ENCODE peak calls at places on chromosomes 12 and 14, in seven cellular contexts. R is HepG2, N is endothelial cell of umbilical vein, Q is GM12878, W is HCT116, V is H1, O is K562. G is an unnamed sample.

GRCh38 chr14:104462651-104463630 is 116.6 kb upstream of the C14orf180 start:
- DNase-seq in R (no peak), N (no peak), Q (no peak), W (no peak), V (peak), O (no peak), G (no peak)

GRCh38 chr12:105915997-105916697 is 222.6 kb downstream of the NUAK1 start:
- DNase-seq in R (no peak), N (no peak), Q (no peak), W (no peak), V (no peak), O (no peak), G (no peak)

GRCh38 chr12:116138380-116138779 is 139.1 kb downstream of the MED13L start:
- DNase-seq in R (no peak), N (no peak), Q (no peak), W (no peak), V (no peak), O (no peak), G (no peak)

GRCh38 chr14:44112774-44113460 is 394.2 kb downstream of the FSCB start:
- DNase-seq in R (no peak), N (no peak), Q (no peak), W (no peak), V (no peak), O (no peak), G (no peak)

GRCh38 chr12:121628037-121628436 is 1.7 kb downstream of the ORAI1 start:
- DNase-seq in R (no peak), N (no peak), Q (no peak), W (no peak), V (no peak), O (peak), G (no peak)

GRCh38 chr12:123571343-123571813 is 13.0 kb upstream of the TMED2 start:
- DNase-seq in R (peak), N (no peak), Q (no peak), W (peak), V (peak), O (peak), G (peak)

GRCh38 chr12:132132609-132133430 is 11.3 kb downstream of the DDX51 start:
- DNase-seq in R (no peak), N (no peak), Q (no peak), W (no peak), V (no peak), O (no peak), G (no peak)

GRCh38 chr12:98465950-98466349 is 49.4 kb upstream of the TMPO start:
- DNase-seq in R (no peak), N (no peak), Q (no peak), W (no peak), V (no peak), O (no peak), G (no peak)

GRCh38 chr14:103334644-103335603 is 887 bp downstream of the EIF5 start:
- DNase-seq in R (peak), N (peak), Q (no peak), W (no peak), V (no peak), O (peak), G (no peak)

GRCh38 chr12:569803-570236 is 93.4 kb downstream of the NINJ2 start:
- DNase-seq in R (peak), N (peak), Q (no peak), W (peak), V (peak), O (peak), G (no peak)

GRCh38 chr12:26429070-26429691 is 233.8 kb downstream of the SSPN start:
- DNase-seq in R (peak), N (no peak), Q (no peak), W (no peak), V (no peak), O (no peak), G (no peak)

GRCh38 chr14:49240383-49240782 is 345.8 kb downstream of the RPS29 start:
- DNase-seq in R (no peak), N (no peak), Q (no peak), W (no peak), V (no peak), O (no peak), G (no peak)

GRCh38 chr14:42277840-42278239 is 671.2 kb downstream of the LRFN5 start:
- DNase-seq in R (no peak), N (no peak), Q (no peak), W (no peak), V (no peak), O (no peak), G (no peak)

GRCh38 chr14:103384450-103385152 is 614 bp upstream of the MARK3 start:
- DNase-seq in R (no peak), N (no peak), Q (no peak), W (no peak), V (no peak), O (no peak), G (no peak)

GRCh38 chr12:88300931-88301330 is 158.8 kb downstream of the TMTC3 start:
- DNase-seq in R (peak), N (no peak), Q (no peak), W (no peak), V (no peak), O (no peak), G (no peak)

GRCh38 chr14:99137913-99138571 is 134.0 kb downstream of the BCL11B start:
- DNase-seq in R (no peak), N (no peak), Q (no peak), W (peak), V (peak), O (peak), G (no peak)

GRCh38 chr14:70186826-70187483 is 1.8 kb downstream of the SLC8A3 start:
- DNase-seq in R (no peak), N (peak), Q (no peak), W (no peak), V (peak), O (no peak), G (no peak)

DNA sequence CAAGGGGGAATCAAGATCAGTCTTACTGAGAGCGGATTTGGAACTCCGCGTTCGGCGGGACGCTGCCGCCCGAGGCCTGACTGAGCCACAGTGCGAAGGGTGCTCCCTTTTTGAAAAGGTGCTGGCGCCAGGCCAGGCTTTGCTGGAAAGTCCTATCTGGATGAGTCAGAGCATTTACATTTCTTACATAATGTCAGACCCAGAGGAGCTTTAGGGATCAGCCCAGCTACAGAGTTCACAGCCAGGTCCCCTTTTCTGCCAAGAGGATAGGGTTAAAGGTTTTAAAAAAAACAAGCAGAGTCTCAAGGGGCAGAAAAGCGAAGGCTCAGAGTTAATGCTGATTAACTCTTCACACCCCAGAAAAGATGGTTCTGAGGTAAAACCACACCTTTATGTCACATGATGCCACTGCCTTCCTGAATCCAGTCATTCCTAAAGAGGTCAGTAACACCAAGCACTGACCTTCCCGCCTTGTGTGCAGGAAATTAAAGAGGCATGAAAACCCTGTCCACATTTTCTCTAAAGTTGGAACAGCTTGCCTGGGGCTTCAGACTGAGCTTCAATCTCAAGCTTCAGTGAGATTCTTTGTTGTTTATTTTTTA is 11.7 kb upstream of the FBXL14 start:
- DNase-seq in R (peak), N (peak), Q (peak), W (peak), V (no peak), O (peak), G (peak)
- TF ChIP-seq POLR2AphosphoS5 in R (no peak), N (no peak), Q (peak), W (peak), V (no peak), O (peak), G (no peak)

GRCh38 chr12:65728913-65729793 is 95.1 kb upstream of the HMGA2 start:
- DNase-seq in R (no peak), N (peak), Q (no peak), W (peak), V (peak), O (no peak), G (no peak)
- TF ChIP-seq EZH2 in R (peak), N (peak), Q (no peak), W (no peak), V (peak), O (peak), G (no peak)

GRCh38 chr12:69007166-69007857 is 74.3 kb upstream of the CPM start:
- DNase-seq in R (no peak), N (no peak), Q (no peak), W (no peak), V (no peak), O (no peak), G (no peak)
- H3K9ac ChIP-seq in R (no peak), N (no peak), Q (no peak), W (no peak), V (peak), O (no peak), G (peak)

GRCh38 chr12:64608901-64609542 is 1.3 kb upstream of the RASSF3 start:
- DNase-seq in R (peak), N (peak), Q (peak), W (peak), V (peak), O (peak), G (no peak)

GRCh38 chr12:64600164-64600561 is 10.1 kb upstream of the RASSF3 start:
- DNase-seq in R (no peak), N (no peak), Q (no peak), W (no peak), V (no peak), O (no peak), G (no peak)

GRCh38 chr12:64598831-64599230 is 11.5 kb upstream of the RASSF3 start:
- DNase-seq in R (no peak), N (no peak), Q (no peak), W (no peak), V (no peak), O (no peak), G (no peak)

DNA sequence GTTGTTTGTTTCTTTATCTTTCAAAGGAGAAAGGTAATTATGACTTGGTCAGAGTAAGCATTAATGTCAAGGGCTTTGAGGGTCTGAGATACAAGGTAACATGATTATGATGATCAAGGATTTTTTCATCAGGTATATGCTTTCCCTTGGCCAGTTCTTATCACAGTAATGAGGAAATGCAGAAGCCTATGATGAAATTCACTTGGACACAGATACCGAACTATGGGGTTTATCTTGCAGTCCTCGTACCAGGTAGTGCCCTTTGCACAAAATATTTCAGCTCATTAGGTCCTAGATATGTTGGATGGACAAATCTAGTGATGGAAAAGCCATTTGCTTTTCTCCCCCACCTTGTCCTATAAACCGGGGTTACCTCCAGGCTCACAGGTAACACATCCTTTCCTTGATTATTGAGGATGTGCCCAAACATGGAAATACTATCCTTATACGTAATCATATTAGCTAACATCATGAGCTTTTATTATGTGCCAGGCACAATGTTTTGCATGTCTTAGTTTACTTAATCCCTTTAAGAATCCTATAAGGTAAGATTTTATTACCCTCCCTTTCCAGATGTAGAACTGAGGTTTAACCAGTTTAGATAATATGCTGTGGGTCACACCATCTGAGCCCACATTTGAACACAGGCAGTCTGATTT is 7.0 kb upstream of the RASSF3 start:
- DNase-seq in R (no peak), N (no peak), Q (no peak), W (no peak), V (no peak), O (no peak), G (no peak)
- TF ChIP-seq POLR2AphosphoS5 in R (no peak), N (no peak), Q (no peak), W (no peak), V (no peak), O (no peak), G (no peak)

GRCh38 chr14:28776482-28777266 is 10.1 kb downstream of the FOXG1 start:
- DNase-seq in R (no peak), N (no peak), Q (no peak), W (no peak), V (no peak), O (no peak), G (no peak)

GRCh38 chr14:28774764-28775738 is 8.5 kb downstream of the FOXG1 start:
- DNase-seq in R (no peak), N (no peak), Q (no peak), W (no peak), V (no peak), O (no peak), G (no peak)

GRCh38 chr14:28773176-28773575 is 6.6 kb downstream of the FOXG1 start:
- DNase-seq in R (no peak), N (no peak), Q (no peak), W (no peak), V (no peak), O (no peak), G (no peak)

GRCh38 chr14:28772613-28773012 is 6.0 kb downstream of the FOXG1 start:
- DNase-seq in R (no peak), N (no peak), Q (no peak), W (no peak), V (no peak), O (no peak), G (no peak)

DNA sequence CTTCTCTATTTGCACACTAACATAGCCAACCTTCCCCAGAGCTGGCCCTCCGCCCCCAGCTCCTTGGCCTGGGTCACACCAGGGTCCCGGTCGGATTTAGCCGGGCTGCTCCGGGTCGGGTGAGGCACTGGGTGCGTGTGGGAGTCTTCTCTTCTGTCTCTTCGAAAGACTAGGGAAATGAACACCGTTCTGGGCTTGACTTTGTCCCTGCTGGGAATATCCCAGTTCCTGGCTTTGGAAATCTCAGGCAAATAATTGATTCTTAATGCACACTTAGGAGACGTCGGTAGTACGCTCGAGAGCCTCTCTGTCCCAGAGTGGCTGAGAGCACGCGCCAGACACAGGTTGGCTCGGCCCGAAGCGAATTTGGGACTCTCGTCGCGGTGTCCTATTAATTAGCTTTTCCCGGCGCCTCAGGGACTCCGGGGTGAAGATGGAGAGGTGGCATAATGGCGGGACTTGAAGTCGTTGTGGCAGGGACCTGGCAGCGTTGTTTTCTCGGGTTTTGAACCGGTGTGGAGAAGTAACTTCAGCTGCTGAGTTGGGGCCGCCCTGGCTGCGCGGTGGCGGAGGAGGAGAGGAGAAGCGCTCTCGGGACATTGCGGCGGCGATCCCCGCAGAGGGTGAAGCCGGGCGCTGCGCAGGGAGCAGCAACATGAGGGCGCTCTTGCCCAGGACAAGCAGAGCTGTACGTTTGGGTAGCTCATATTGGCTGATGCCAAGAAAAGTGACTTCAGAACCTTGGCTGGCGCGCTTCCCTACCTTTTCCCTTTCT is 7.5 kb downstream of the FOXG1 start:
- DNase-seq in R (no peak), N (no peak), Q (no peak), W (no peak), V (peak), O (no peak), G (no peak)
- TF ChIP-seq EZH2 in R (no peak), N (peak), Q (no peak), W (no peak), V (peak), O (no peak), G (peak)

GRCh38 chr14:22882529-22883190 is 362 bp upstream of the REM2 start:
- DNase-seq in R (no peak), N (peak), Q (no peak), W (peak), V (peak), O (peak), G (no peak)
- H3K9ac ChIP-seq in R (no peak), N (no peak), Q (no peak), W (no peak), V (peak), O (peak), G (peak)